ENCODE peak calls at places on chromosomes 6 and 20, in four cellular contexts. M is tibial nerve, E is ovary, R is sigmoid colon. D is an unnamed sample.

GRCh38 chr6:163793584-163793983 is 379.1 kb downstream of the QKI start:
- DNase-seq in M (no peak), E (no peak), R (no peak), D (no peak)

GRCh38 chr20:41738584-41739193 is 120.5 kb upstream of the CHD6 start:
- DNase-seq in M (peak; percentile 38), E (no peak), R (no peak), D (no peak)

GRCh38 chr6:69705954-69706353 is 90.9 kb downstream of the LMBRD1 start:
- DNase-seq in M (no peak), E (no peak), R (no peak), D (no peak)

GRCh38 chr20:47368301-47368700 is 11.8 kb upstream of the ZMYND8 start:
- DNase-seq in M (no peak), E (no peak), R (no peak), D (no peak)

GRCh38 chr6:99592900-99593299 is 13.7 kb upstream of the PRDM13 start:
- DNase-seq in M (no peak), E (no peak), R (no peak), D (no peak)

GRCh38 chr6:36947570-36948351 is 6.8 kb upstream of the PI16 start:
- DNase-seq in M (no peak), E (no peak), R (no peak), D (no peak)

GRCh38 chr20:14401479-14402138 is 64.2 kb upstream of the FLRT3 start:
- DNase-seq in M (no peak), E (no peak), R (no peak), D (no peak)

GRCh38 chr6:134216304-134217029 is 101.4 kb downstream of the SGK1 start:
- DNase-seq in M (no peak), E (no peak), R (no peak), D (peak; percentile 70)

GRCh38 chr6:46642928-46643751 is 9.5 kb downstream of the CYP39A1 start:
- DNase-seq in M (no peak), E (no peak), R (no peak), D (no peak)

GRCh38 chr20:33773412-33774089 is 37.6 kb upstream of the CHMP4B start:
- DNase-seq in M (no peak), E (no peak), R (no peak), D (no peak)

GRCh38 chr20:60224914-60225313 is 266.7 kb downstream of the CDH26 start:
- DNase-seq in M (no peak), E (no peak), R (no peak), D (no peak)

GRCh38 chr6:134193536-134194521 is 124.1 kb downstream of the SGK1 start:
- DNase-seq in M (no peak), E (no peak), R (no peak), D (no peak)

GRCh38 chr20:12047838-12048432 is 130.2 kb downstream of the BTBD3 start:
- DNase-seq in M (no peak), E (no peak), R (no peak), D (no peak)

GRCh38 chr20:20366551-20366895 is 1.4 kb upstream of the INSM1 start:
- DNase-seq in M (no peak), E (no peak), R (no peak), D (no peak)

GRCh38 chr6:6891074-6891754 is 216.5 kb upstream of the RREB1 start:
- DNase-seq in M (no peak), E (peak; percentile 38), R (no peak), D (no peak)

GRCh38 chr20:49501917-49502316 is 19.4 kb upstream of the KCNB1 start:
- DNase-seq in M (no peak), E (no peak), R (peak; percentile 30), D (no peak)

GRCh38 chr20:2671977-2672376 is 8.0 kb upstream of the IDH3B start:
- DNase-seq in M (no peak), E (no peak), R (peak; percentile 17), D (no peak)

GRCh38 chr20:47749367-47749766 is 35.9 kb downstream of the SULF2 start:
- DNase-seq in M (peak; percentile 63), E (peak; percentile 46), R (no peak), D (no peak)

GRCh38 chr6:25193865-25194679 is 85.1 kb upstream of the CARMIL1 start:
- DNase-seq in M (no peak), E (no peak), R (no peak), D (no peak)

GRCh38 chr20:13996265-13996664 is 949 bp downstream of the MACROD2 start:
- DNase-seq in M (no peak), E (no peak), R (no peak), D (no peak)

GRCh38 chr6:167825759-167826229 is 917 bp upstream of the AFDN start:
- DNase-seq in M (no peak), E (peak; percentile 41), R (peak; percentile 75), D (peak; percentile 90)

GRCh38 chr6:5968817-5969726 is 37.7 kb downstream of the NRN1 start:
- DNase-seq in M (peak; percentile 25), E (no peak), R (no peak), D (peak; percentile 58)

GRCh38 chr6:156026543-156027268 is 571.1 kb upstream of the NOX3 start:
- DNase-seq in M (no peak), E (no peak), R (peak; percentile 77), D (no peak)

GRCh38 chr6:106460481-106460880 is 100.0 kb downstream of the CRYBG1 start:
- DNase-seq in M (no peak), E (no peak), R (no peak), D (no peak)

DNA sequence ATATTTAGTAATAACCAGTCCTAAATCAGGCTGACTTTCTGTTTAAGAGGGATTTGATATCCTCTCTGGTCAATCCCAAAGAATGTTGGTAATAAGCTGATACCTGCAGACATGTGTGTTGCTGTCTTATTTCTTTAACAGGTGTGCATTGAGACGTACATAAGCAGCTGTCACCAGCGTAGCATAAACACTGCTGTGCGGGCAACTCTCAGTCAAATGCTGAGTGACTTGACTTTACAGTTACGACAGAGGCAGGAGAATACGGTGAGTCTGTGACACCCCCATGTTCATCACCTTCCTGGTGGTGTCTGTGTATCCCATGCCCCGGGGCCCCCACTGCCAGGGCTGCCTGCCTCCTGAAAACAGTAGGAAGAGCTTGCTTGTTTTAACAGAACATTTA is 20.1 kb upstream of the PBOV1 start:
- DNase-seq in M (no peak), E (no peak), R (no peak), D (no peak)
- TF ChIP-seq EP300 in M (no peak), E (no peak), R (no peak), D (no peak)

DNA sequence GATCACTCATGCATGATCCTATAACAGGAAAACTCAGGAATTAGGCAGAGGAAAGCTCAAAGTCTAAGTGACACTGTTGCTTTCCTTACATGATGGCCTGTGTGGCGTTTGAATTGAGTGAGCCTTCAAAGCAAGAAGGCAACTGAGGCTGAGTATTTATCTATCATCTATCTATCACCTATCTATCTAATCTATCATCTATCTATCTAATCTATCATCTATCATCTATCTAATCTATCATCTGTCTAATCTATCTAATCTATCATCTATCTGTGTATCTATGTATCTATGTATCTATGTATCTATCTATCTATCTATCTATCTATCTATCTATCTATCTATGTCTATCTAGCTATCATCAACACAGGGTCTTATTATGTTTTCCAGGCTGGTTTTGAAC is 41.8 kb upstream of the BCLAF1 start:
- DNase-seq in M (no peak), E (no peak), R (no peak), D (no peak)
- TF ChIP-seq CTCF in M (no peak), E (no peak), R (no peak), D (no peak)

DNA sequence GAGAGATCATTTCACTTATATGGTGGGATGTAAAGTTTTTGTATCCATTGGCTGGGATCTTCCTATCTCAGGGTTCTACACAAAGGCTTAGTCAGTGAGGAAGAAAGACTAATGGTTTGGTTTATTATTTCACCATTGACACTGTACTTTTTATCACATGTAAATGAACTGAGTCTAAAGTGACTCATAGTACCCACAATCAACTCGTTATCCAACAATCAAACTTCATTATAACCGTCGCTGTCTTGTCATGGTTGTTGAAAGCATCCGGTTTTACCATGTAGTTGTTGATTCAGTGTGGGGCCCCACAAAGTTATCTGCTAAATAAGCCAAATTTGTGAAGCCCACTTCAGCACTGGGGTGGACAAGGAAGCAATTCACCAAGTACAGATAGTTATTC is 55.8 kb upstream of the MTRF1L start:
- DNase-seq in M (no peak), E (no peak), R (no peak), D (no peak)
- TF ChIP-seq EP300 in M (no peak), E (no peak), R (no peak), D (no peak)

GRCh38 chr6:169288591-169288990 is 34.9 kb upstream of the THBS2 start:
- DNase-seq in M (no peak), E (no peak), R (peak; percentile 66), D (no peak)
- TF ChIP-seq CTCF in M (no peak), E (no peak), R (no peak), D (no peak)

DNA sequence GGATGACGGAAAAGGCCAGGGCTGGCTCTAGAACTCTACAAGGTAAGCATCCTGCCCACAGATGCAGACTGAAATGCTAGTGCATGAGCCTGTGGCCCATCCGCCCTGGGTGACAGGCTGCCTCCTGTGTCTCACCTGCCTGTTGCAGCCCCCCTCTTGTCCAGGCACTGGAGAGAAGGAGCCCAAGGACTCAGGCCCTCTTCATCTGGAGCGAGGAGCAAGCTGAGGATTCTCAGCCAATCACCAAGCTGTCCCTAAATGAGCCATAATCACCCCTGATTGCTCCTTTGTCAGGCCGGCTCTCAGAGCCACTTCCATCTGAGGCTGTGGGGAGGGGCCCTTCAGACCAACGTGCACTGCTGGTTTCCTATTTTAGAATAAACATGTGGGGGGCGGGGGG is 10.0 kb upstream of the SLC32A1 start:
- DNase-seq in M (no peak), E (no peak), R (no peak), D (no peak)
- TF ChIP-seq EP300 in M (no peak), E (no peak), R (no peak), D (no peak)

GRCh38 chr6:157045831-157046454 is 268.8 kb downstream of the ARID1B start:
- DNase-seq in M (no peak), E (no peak), R (no peak), D (no peak)
- TF ChIP-seq CTCF in M (peak; percentile 39), E (peak; percentile 23), R (peak; percentile 60), D (peak; percentile 9)

D was measured in upper lobe of left lung.